ENCODE peak calls at places on chromosome 3, in ten cellular contexts. S is body of pancreas; M is lower lobe of right lung; J is CD8-positive, alpha-beta T cell; V is neural progenitor cell; P is tibial artery; H is tibial nerve; Z is CD8-positive, alpha-beta memory T cell; B is ovary; Y is transverse colon. G is an unnamed sample. For H3K4me1 and H3K9me3, the result is how much of the 10 kb centered on the place peaks cover.

GRCh38 chr3:57060089-57060829 is at the start of gene SPATA12:
- DNase-seq in Y (peak), B (peak), V (peak), S (peak), M (peak), P (peak), H (peak), Z (no peak), J (no peak), G (peak)

GRCh38 chr3:126836220-126836860 is 132.3 kb downstream of the CHCHD6 start:
- DNase-seq in S (no peak), M (no peak), P (no peak), Z (no peak), J (no peak), V (no peak), H (no peak), B (no peak), Y (no peak), G (no peak)

GRCh38 chr3:42090973-42091731 is at the start of gene TRAK1:
- DNase-seq in M (no peak), Z (no peak), B (no peak), P (no peak), H (no peak), Y (no peak), S (no peak), J (no peak), V (no peak), G (no peak)

GRCh38 chr3:182800508-182800907 is 7.2 kb downstream of the ATP11B start:
- DNase-seq in M (no peak), Z (no peak), S (no peak), V (no peak), Y (no peak), B (no peak), H (no peak), P (no peak), J (no peak), G (no peak)

GRCh38 chr3:155241559-155241958 is 51.9 kb downstream of the STRIT1 start:
- DNase-seq in J (no peak), S (no peak), Z (no peak), B (no peak), V (no peak), P (no peak), Y (no peak), M (no peak), H (no peak), G (no peak)

GRCh38 chr3:57383421-57383820 is 90.9 kb upstream of the ASB14 start:
- DNase-seq in H (no peak), J (no peak), S (no peak), Z (no peak), Y (no peak), B (no peak), P (no peak), V (no peak), M (no peak), G (no peak)

GRCh38 chr3:190486201-190486865 is 27.6 kb upstream of the IL1RAP start:
- DNase-seq in B (no peak), S (no peak), V (no peak), P (no peak), M (no peak), H (no peak), Z (no peak), J (no peak), Y (no peak), G (no peak)

GRCh38 chr3:175325440-175325839 is 466.3 kb downstream of the NAALADL2 start:
- DNase-seq in B (no peak), V (no peak), P (no peak), H (no peak), M (no peak), Z (no peak), S (no peak), Y (no peak), J (no peak), G (no peak)

GRCh38 chr3:66428733-66429132 is 72.1 kb downstream of the LRIG1 start:
- DNase-seq in P (peak), J (no peak), V (no peak), S (peak), Z (no peak), M (no peak), B (peak), H (peak), Y (peak), G (no peak)

GRCh38 chr3:16055606-16056209 is 118.8 kb upstream of the GALNT15 start:
- DNase-seq in Z (no peak), M (no peak), J (no peak), H (no peak), V (no peak), B (no peak), S (no peak), Y (no peak), P (no peak), G (no peak)

GRCh38 chr3:188772886-188773285 is 398.9 kb upstream of the TPRG1 start:
- DNase-seq in V (no peak), P (no peak), Z (no peak), B (no peak), Y (no peak), S (peak), M (no peak), J (no peak), H (no peak), G (no peak)

GRCh38 chr3:48596157-48596556 is 1.0 kb upstream of the COL7A1 start:
- DNase-seq in B (no peak), J (no peak), P (no peak), S (no peak), H (no peak), Y (no peak), V (no peak), Z (no peak), M (no peak), G (no peak)

GRCh38 chr3:188557230-188557629 is 403.3 kb downstream of the LPP start:
- DNase-seq in J (no peak), S (no peak), Y (no peak), Z (no peak), H (no peak), V (no peak), B (no peak), M (no peak), P (no peak), G (no peak)

GRCh38 chr3:42961633-42962032 is 17.5 kb upstream of the GASK1A start:
- DNase-seq in S (peak), M (no peak), H (peak), J (no peak), V (peak), Y (peak), Z (peak), P (peak), B (no peak), G (peak)

GRCh38 chr3:111324142-111324541 is 217.9 kb upstream of the CD96 start:
- DNase-seq in J (no peak), Z (peak), Y (no peak), H (no peak), V (no peak), M (no peak), S (no peak), B (no peak), P (no peak), G (no peak)

GRCh38 chr3:158672293-158673176 is at the start of gene LXN:
- DNase-seq in V (peak), H (peak), B (peak), P (peak), J (peak), S (peak), M (peak), Z (peak), Y (peak), G (peak)

GRCh38 chr3:146125946-146126345 is 35.0 kb downstream of the PLOD2 start:
- DNase-seq in M (no peak), Y (no peak), B (no peak), P (no peak), Z (no peak), H (no peak), S (no peak), V (no peak), J (no peak), G (no peak)

GRCh38 chr3:179348325-179349013 is 960 bp downstream of the MFN1 start:
- DNase-seq in V (peak), S (no peak), J (no peak), H (no peak), Y (no peak), P (no peak), M (no peak), B (no peak), Z (no peak), G (no peak)

GRCh38 chr3:11037966-11038365 is 45.4 kb downstream of the SLC6A1 start:
- DNase-seq in M (no peak), S (no peak), B (no peak), H (no peak), Z (no peak), Y (no peak), V (no peak), J (no peak), P (no peak), G (no peak)

GRCh38 chr3:122031123-122031468 is 9.0 kb upstream of the ILDR1 start:
- DNase-seq in Y (no peak), B (no peak), J (no peak), V (no peak), S (no peak), H (no peak), P (no peak), M (no peak), Z (no peak), G (no peak)

GRCh38 chr3:68977486-68978167 is 35.9 kb downstream of the EOGT start:
- DNase-seq in S (no peak), M (no peak), B (no peak), Z (no peak), J (no peak), Y (no peak), V (no peak), P (no peak), H (no peak), G (no peak)

GRCh38 chr3:142270407-142270806 is 45.0 kb upstream of the GK5 start:
- DNase-seq in Y (no peak), P (no peak), H (no peak), V (no peak), B (no peak), S (no peak), Z (peak), J (peak), M (no peak), G (no peak)

GRCh38 chr3:48187579-48188265 is 495 bp downstream of the CDC25A start:
- DNase-seq in H (peak), M (peak), J (peak), P (peak), S (peak), V (no peak), B (peak), Y (peak), Z (no peak), G (no peak)

GRCh38 chr3:149653564-149653963 is 4.3 kb downstream of the WWTR1 start:
- DNase-seq in Y (no peak), V (no peak), B (no peak), M (no peak), S (no peak), J (no peak), P (no peak), H (no peak), Z (no peak), G (no peak)

GRCh38 chr3:58924581-58924980 is 125.2 kb downstream of the CFAP20DC start:
- DNase-seq in B (no peak), S (no peak), H (no peak), J (no peak), P (no peak), Z (no peak), Y (no peak), V (no peak), M (no peak), G (no peak)

GRCh38 chr3:149003653-149004305 is 12.4 kb downstream of the GYG1 start:
- DNase-seq in M (no peak), J (no peak), B (no peak), P (no peak), Z (no peak), Y (no peak), H (no peak), S (no peak), V (no peak), G (no peak)

GRCh38 chr3:162385387-162385786 is 888.8 kb downstream of the OTOL1 start:
- DNase-seq in H (no peak), Z (no peak), M (no peak), P (no peak), B (no peak), Y (no peak), V (no peak), S (no peak), J (no peak), G (no peak)

GRCh38 chr3:59237121-59237520 is 187.3 kb upstream of the CFAP20DC start:
- DNase-seq in V (no peak), P (no peak), J (no peak), Z (no peak), Y (no peak), S (no peak), H (no peak), M (no peak), B (no peak), G (no peak)

GRCh38 chr3:146895026-146895749 is 290.0 kb upstream of the PLSCR5 start:
- DNase-seq in V (no peak), M (no peak), S (no peak), H (no peak), B (no peak), J (no peak), P (no peak), Y (no peak), Z (no peak), G (no peak)

GRCh38 chr3:125647318-125648014 is 52.2 kb upstream of the OSBPL11 start:
- DNase-seq in Z (no peak), Y (peak), P (no peak), J (no peak), M (peak), B (no peak), H (no peak), V (no peak), S (no peak), G (no peak)

GRCh38 chr3:15205934-15206661 is at the start of gene CAPN7:
- DNase-seq in J (peak), B (peak), S (peak), P (peak), Z (peak), M (peak), V (peak), H (peak), Y (peak), G (peak)

GRCh38 chr3:169118666-169119370 is 544.7 kb downstream of the MECOM start:
- DNase-seq in B (no peak), J (no peak), Y (no peak), S (no peak), V (no peak), Z (no peak), H (no peak), P (no peak), M (no peak), G (no peak)

GRCh38 chr3:77873599-77873998 is 833.7 kb downstream of the ROBO2 start:
- DNase-seq in B (no peak), V (no peak), J (no peak), M (no peak), Z (no peak), H (no peak), Y (no peak), S (no peak), P (no peak), G (no peak)

GRCh38 chr3:27721717-27722564 is at the start of gene EOMES:
- DNase-seq in M (peak), S (peak), J (peak), Z (peak), Y (peak), B (no peak), P (no peak), V (peak), H (no peak), G (peak)

GRCh38 chr3:59143447-59143846 is 93.6 kb upstream of the CFAP20DC start:
- DNase-seq in Z (no peak), B (no peak), P (no peak), M (no peak), Y (no peak), H (no peak), J (no peak), V (no peak), S (no peak), G (no peak)

GRCh38 chr3:107985496-107985895 is 105.3 kb downstream of the CD47 start:
- DNase-seq in Y (no peak), Z (peak), J (peak), V (no peak), M (no peak), H (no peak), B (no peak), S (no peak), P (no peak), G (no peak)

GRCh38 chr3:20083953-20084352 is 43.7 kb downstream of the KAT2B start:
- DNase-seq in P (no peak), B (no peak), S (no peak), J (no peak), H (no peak), Z (no peak), Y (no peak), V (no peak), M (no peak), G (no peak)
- H3K4me1 ChIP-seq in P (under half), B (under half), S (under half), J (under half), H (under half), Z (under half), Y (under half), V (under half), M (under half), G (under half)

DNA sequence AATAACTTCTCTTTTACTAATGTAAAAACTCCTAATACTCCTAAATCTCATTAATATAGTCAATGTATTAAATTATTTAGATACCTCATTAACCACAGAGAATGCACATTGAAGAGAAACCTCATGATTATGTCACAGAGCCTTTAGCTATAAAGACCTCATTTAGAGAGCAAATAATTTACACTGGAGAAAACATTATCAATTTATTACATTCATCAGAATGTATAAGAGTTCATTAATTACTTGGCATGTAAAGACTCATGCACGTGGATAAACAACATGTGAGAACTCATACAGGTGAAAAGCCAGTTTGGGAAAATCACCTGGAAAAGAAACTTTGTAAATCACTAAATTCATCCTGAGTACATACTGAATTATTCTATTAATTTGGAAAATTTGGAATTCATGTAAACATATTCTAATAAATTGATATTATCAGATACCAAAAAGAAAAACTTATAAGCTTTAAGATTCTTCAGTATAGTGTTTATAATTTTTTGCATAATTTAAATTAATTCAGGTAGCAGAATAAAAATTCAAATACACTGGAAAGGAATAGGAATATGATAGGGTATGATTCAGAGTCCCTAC is 22.9 kb upstream of the WNT7A start:
- DNase-seq in B (no peak), P (no peak), M (no peak), S (no peak), H (no peak), J (no peak), Y (no peak), V (no peak), Z (no peak), G (no peak)
- H3K9me3 ChIP-seq in B (under half), P (under half), M (half or more), S (under half), H (under half), J (under half), Y (under half), V (under half), Z (under half), G (under half)

GRCh38 chr3:39276746-39277145 is 3.1 kb downstream of the CX3CR1 start:
- DNase-seq in Y (no peak), H (no peak), M (no peak), P (no peak), Z (no peak), S (no peak), B (no peak), J (no peak), V (no peak), G (no peak)

GRCh38 chr3:39279745-39280517 is at the start of gene CX3CR1:
- DNase-seq in H (no peak), P (no peak), J (no peak), V (no peak), Y (no peak), B (no peak), M (no peak), S (no peak), Z (no peak), G (no peak)

GRCh38 chr3:39277893-39278615 is 1.8 kb downstream of the CX3CR1 start:
- DNase-seq in J (no peak), S (no peak), V (no peak), B (no peak), P (no peak), Z (no peak), Y (no peak), H (no peak), M (no peak), G (no peak)

GRCh38 chr3:39280569-39280968 is 733 bp upstream of the CX3CR1 start:
- DNase-seq in Y (no peak), Z (no peak), P (no peak), S (no peak), J (no peak), M (no peak), H (no peak), V (no peak), B (no peak), G (no peak)

DNA sequence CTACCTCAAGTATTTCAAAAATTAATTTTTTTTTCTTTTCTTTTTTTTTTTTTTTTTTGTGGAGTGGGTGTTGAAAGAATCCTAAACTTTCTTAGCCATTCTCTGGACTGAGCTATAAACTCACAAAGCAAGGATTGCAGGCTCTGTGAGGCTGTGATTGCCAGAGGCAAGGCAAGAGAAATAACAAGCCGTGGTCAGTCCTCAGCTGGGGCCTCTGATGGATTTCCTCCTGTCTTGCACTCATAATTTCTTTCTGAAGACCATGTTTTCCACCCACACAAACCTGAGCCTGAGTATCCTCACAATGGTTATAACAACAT is 1.3 kb downstream of the CX3CR1 start:
- DNase-seq in P (no peak), S (no peak), H (no peak), V (no peak), Y (no peak), M (no peak), B (no peak), J (no peak), Z (no peak), G (no peak)
- H3K4me1 ChIP-seq in P (under half), S (under half), H (under half), V (under half), Y (under half), M (under half), B (under half), J (under half), Z (under half), G (under half)

DNA sequence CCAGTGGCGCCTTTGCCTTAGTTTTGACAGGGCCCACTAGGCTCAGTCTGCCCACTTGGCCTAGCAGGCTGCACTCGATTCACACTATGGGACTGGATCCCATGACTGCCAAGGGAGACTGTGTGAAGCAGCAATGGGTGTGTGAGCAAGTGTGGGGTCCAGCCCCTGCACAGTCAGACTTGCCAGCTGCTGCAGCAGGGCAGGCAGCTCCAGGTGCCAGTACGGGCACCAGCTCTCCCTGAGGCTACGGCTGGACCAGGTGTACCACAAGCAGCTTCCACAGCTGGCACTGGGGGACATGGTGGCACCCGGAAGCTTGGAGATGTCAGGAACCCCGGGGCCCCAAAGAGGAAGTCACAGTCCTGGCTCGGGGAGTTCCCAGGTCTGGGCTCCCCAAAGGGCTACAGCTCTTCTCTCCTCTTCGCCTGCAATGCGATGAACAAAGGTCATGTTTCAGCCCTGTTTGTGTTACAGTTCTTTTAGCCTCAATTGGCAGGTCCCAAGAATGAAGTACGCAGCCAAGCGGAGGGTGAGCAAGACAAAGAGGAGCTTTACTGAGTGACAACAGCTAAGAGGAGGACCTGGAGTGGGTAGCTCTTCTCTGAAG is 67.1 kb downstream of the PIK3CB start:
- DNase-seq in S (no peak), P (no peak), M (no peak), H (no peak), J (no peak), Z (no peak), Y (no peak), V (no peak), B (no peak), G (no peak)
- H3K9me3 ChIP-seq in S (under half), P (under half), M (under half), H (under half), J (under half), Z (under half), Y (under half), V (under half), B (under half), G (under half)

GRCh38 chr3:134350861-134351311 is 23.4 kb downstream of the AMOTL2 start:
- DNase-seq in P (no peak), J (no peak), Z (no peak), S (peak), B (no peak), V (no peak), M (no peak), H (no peak), Y (no peak), G (no peak)
- H3K4me1 ChIP-seq in P (half or more), J (under half), Z (under half), S (half or more), B (under half), V (under half), M (half or more), H (under half), Y (under half), G (under half)